ENCODE peak calls at places on chromosomes 6 and 20, in six cellular contexts. R, K, F, D, N and L are unnamed samples.

GRCh38 chr6:70857387-70858077 is 99.3 kb downstream of the B3GAT2 start:
- DNase-seq in F (no peak), R (no peak), N (no peak), D (no peak), K (no peak), L (no peak)

GRCh38 chr6:138857792-138858191 is 61.9 kb downstream of the ECT2L start:
- DNase-seq in D (no peak), R (no peak), K (no peak), F (no peak), N (no peak), L (no peak)

GRCh38 chr6:5091210-5091609 is 6.1 kb downstream of the PPP1R3G start:
- DNase-seq in F (no peak), R (no peak), K (no peak), D (no peak), N (no peak), L (no peak)

GRCh38 chr6:106790146-106790770 is 160.9 kb downstream of the QRSL1 start:
- DNase-seq in K (no peak), R (no peak), D (no peak), N (no peak), F (no peak), L (no peak)

GRCh38 chr6:14682821-14683220 is 563.0 kb upstream of the JARID2 start:
- DNase-seq in F (no peak), N (no peak), D (no peak), R (no peak), K (no peak), L (no peak)

GRCh38 chr6:449486-450419 is 58.2 kb downstream of the IRF4 start:
- DNase-seq in D (no peak), K (no peak), N (no peak), R (no peak), F (peak), L (no peak)

GRCh38 chr20:52422574-52423463 is 231.2 kb upstream of the ZFP64 start:
- DNase-seq in D (no peak), K (no peak), N (no peak), R (no peak), F (no peak), L (no peak)

GRCh38 chr20:45014671-45015415 is 48.5 kb downstream of the STK4 start:
- DNase-seq in R (no peak), F (no peak), K (no peak), D (no peak), N (no peak), L (no peak)

GRCh38 chr20:62643521-62644043 is 1.3 kb downstream of the SLCO4A1 start:
- DNase-seq in R (no peak), N (no peak), D (no peak), K (no peak), F (no peak), L (no peak)

GRCh38 chr6:73579389-73579788 is 58.6 kb upstream of the EEF1A1 start:
- DNase-seq in K (no peak), D (peak), R (peak), N (no peak), F (no peak), L (no peak)

GRCh38 chr20:5569021-5569420 is 181.2 kb upstream of the SHLD1 start:
- DNase-seq in K (peak), D (peak), R (no peak), N (no peak), F (no peak), L (peak)

GRCh38 chr6:127737009-127737486 is 160.1 kb downstream of the C6orf58 start:
- DNase-seq in K (peak), F (no peak), D (peak), R (no peak), N (peak), L (no peak)

GRCh38 chr6:30091577-30092381 is 16.2 kb upstream of the RNF39 start:
- DNase-seq in F (no peak), N (peak), R (peak), D (peak), K (no peak), L (no peak)

GRCh38 chr20:31566658-31567379 is 38.3 kb upstream of the ID1 start:
- DNase-seq in N (no peak), K (no peak), R (peak), D (no peak), F (no peak), L (no peak)

GRCh38 chr6:3805448-3806123 is 43.6 kb upstream of the FAM50B start:
- DNase-seq in R (no peak), F (no peak), K (no peak), D (no peak), N (no peak), L (no peak)

GRCh38 chr6:41935190-41935569 is 6.4 kb downstream of the CCND3 start:
- DNase-seq in D (no peak), R (no peak), N (no peak), K (no peak), F (no peak), L (no peak)

GRCh38 chr6:28803337-28803709 is 120.5 kb downstream of the TRIM27 start:
- DNase-seq in K (no peak), R (no peak), F (no peak), N (no peak), D (no peak), L (no peak)
- H3K4me3 ChIP-seq in K (no peak), R (peak), F (no peak), N (no peak), D (no peak), L (peak)

GRCh38 chr6:34485321-34486060 is 19.6 kb downstream of the PACSIN1 start:
- DNase-seq in D (no peak), R (peak), F (peak), N (no peak), K (no peak), L (no peak)

GRCh38 chr6:34487536-34487935 is 21.7 kb downstream of the PACSIN1 start:
- DNase-seq in D (no peak), R (no peak), N (no peak), F (peak), K (no peak), L (no peak)

GRCh38 chr6:34484899-34485298 is 19.0 kb downstream of the PACSIN1 start:
- DNase-seq in R (peak), N (no peak), K (peak), F (peak), D (no peak), L (peak)

GRCh38 chr6:34484391-34484790 is 18.5 kb downstream of the PACSIN1 start:
- DNase-seq in R (no peak), D (no peak), K (no peak), F (no peak), N (no peak), L (no peak)

GRCh38 chr6:34486106-34486740 is 20.3 kb downstream of the PACSIN1 start:
- DNase-seq in N (no peak), D (no peak), F (peak), K (peak), R (peak), L (peak)
- H3K27ac ChIP-seq in N (no peak), D (no peak), F (no peak), K (no peak), R (no peak), L (peak)

DNA sequence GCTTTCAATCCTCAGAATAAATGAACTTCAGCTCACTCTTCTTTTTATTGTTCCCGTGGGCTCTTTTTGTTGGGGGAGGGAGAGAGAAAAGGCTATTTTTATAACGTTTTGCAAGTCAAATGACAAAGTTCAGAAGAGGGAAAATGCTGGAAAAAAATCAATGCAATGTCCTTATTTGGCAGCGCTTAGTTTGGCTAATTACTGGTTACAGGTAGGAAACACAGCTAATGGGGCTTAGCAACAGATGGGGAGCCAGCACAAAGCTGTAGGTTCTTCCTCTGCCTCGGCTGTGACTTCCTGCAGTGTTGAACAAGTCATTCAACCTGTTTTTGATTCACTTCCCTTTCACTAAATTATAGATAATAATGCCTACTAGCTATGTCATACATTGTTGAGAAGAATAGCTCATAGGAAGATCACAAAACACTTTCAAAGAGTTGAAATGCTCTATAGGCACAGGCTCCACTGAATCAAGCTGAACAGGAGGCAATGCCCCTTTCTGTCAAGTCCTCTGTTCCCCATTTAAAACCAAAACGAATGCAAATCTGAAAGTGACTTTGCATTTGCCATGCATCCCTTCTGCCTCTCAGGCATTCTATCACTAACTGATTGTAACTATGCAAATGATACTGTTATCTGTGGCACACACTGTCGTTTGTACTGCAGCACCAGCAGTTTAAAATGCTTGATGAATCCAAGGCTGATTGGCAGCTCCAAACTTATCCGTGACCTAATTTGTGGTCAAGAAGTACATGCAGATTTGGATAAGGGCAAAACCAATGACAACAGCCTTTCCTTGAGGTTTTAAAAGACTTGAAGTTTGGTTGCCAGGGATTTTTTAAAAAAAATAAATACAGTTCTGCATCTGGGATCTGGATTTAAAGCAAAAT is 1067.3 kb upstream of the MAP3K7 start:
- DNase-seq in R (no peak), D (no peak), F (no peak), K (no peak), N (no peak), L (no peak)
- H3K4me3 ChIP-seq in R (no peak), D (no peak), F (no peak), K (no peak), N (no peak), L (no peak)

DNA sequence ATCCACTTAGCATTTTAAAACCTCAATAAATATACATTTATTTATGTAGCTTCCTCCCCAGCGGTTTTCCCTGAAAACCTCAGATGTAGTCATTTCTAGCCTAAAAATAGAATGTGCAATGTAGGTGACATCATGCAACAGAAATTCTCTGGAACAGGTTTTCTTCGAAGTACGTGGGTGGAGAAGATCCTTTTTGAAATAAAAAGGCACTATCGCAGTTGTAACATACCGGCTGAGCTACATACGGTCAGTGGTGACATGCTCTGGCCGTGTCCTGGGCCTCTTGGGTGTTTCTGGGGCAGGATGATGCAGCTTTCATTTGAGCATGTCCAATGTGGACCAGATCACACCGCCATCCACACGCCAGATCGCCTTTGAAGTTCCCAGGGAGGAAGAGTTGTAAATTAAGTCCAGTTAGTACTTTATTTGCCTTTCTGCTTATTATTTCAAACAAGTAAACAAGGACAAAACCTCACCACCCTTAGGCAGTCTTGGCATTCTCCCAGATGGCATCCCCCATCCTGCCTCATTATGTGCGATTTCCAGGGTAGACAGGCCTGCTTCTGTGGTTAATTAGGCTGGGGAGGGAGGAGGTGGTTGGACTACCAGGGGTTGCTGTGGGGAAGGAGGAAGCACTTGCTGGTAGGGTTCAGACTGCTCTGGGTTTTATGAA is 109.5 kb upstream of the CLDN20 start:
- DNase-seq in R (no peak), F (no peak), K (no peak), N (no peak), D (no peak), L (no peak)
- H3K27ac ChIP-seq in R (no peak), F (no peak), K (no peak), N (no peak), D (no peak), L (no peak)

GRCh38 chr6:169829786-169830185 is 78.4 kb downstream of the ERMARD start:
- DNase-seq in D (peak), F (no peak), R (peak), N (no peak), K (no peak), L (no peak)

GRCh38 chr6:169830876-169831275 is 79.5 kb downstream of the ERMARD start:
- DNase-seq in R (peak), F (no peak), D (peak), K (no peak), N (peak), L (no peak)

GRCh38 chr6:169833258-169833794 is 81.9 kb downstream of the ERMARD start:
- DNase-seq in K (no peak), R (peak), F (no peak), D (no peak), N (peak), L (no peak)

GRCh38 chr6:169831450-169832246 is 80.2 kb downstream of the ERMARD start:
- DNase-seq in F (peak), D (peak), N (peak), R (peak), K (peak), L (peak)

DNA sequence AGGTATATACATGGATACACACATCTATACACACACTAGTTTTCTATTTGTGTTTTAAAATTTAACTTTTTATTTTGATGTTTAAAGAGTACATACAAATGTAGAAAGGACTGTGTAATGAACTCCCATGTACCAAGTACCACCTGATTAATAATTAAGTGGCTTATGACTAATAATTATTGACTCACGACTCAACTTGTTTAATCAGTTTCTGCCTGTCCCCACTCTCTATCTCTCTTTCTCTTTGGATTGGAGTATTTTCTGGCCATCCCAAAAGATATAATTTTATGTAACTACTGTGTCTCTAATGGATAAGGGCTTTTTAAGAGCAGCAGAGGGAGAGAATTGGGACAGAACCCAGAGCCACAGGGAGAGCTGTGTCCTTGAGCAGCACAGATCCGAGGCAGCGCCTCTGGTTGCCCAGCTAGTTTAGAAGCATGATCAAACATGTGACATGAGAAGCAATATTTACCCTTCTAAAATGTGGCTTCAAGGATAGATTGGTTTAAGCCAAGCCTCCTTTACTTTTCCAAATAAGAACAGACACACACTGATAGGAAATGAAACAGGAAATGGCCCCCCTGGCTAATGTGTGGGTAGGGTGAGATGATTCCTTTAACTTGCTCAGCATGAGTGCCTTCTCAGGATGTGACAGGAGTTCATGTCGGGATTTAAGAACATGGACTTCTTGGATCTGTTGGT is 81.0 kb downstream of the ERMARD start:
- DNase-seq in N (peak), K (no peak), F (no peak), R (peak), D (peak), L (no peak)
- H3K4me3 ChIP-seq in N (no peak), K (no peak), F (no peak), R (no peak), D (no peak), L (no peak)

GRCh38 chr6:169906741-169907418 is 155.5 kb downstream of the ERMARD start:
- DNase-seq in R (no peak), D (no peak), K (no peak), N (no peak), F (no peak), L (no peak)
- H3K27ac ChIP-seq in R (no peak), D (no peak), K (no peak), N (peak), F (no peak), L (no peak)

GRCh38 chr6:116497089-116497676 is 14.3 kb upstream of the CALHM5 start:
- DNase-seq in N (peak), F (no peak), R (no peak), K (no peak), D (no peak), L (no peak)
- H3K4me3 ChIP-seq in N (no peak), F (no peak), R (no peak), K (no peak), D (no peak), L (no peak)

GRCh38 chr6:37190159-37190535 is 20.2 kb downstream of the PIM1 start:
- DNase-seq in F (no peak), D (no peak), R (peak), N (no peak), K (no peak), L (no peak)
- H3K27ac ChIP-seq in F (no peak), D (no peak), R (no peak), N (no peak), K (no peak), L (peak)